ENCODE peak calls at places on chromosomes 7 and 10, in eight cellular contexts. N, S, L, M, I, O, X and W are unnamed samples.

GRCh38 chr10:27143686-27144085 is 10.5 kb downstream of the YME1L1 start:
- DNase-seq in N (no peak), I (no peak), S (no peak), X (no peak), M (no peak), O (no peak), L (no peak), W (no peak)

GRCh38 chr10:71435571-71436267 is 39.0 kb downstream of the CDH23 start:
- DNase-seq in N (no peak), M (no peak), L (no peak), O (peak), X (peak), I (no peak), S (peak), W (no peak)

GRCh38 chr10:121138112-121138860 is 287.1 kb downstream of the WDR11 start:
- DNase-seq in N (no peak), M (no peak), S (no peak), X (no peak), O (no peak), I (no peak), L (no peak), W (no peak)

GRCh38 chr10:34666008-34666700 is 148.9 kb downstream of the PARD3 start:
- DNase-seq in L (peak), M (no peak), I (peak), O (peak), S (peak), X (peak), N (no peak), W (peak)

GRCh38 chr7:101740981-101741725 is 76.3 kb upstream of the CUX1 start:
- DNase-seq in N (peak), O (no peak), X (peak), I (peak), S (no peak), L (no peak), M (no peak), W (no peak)

GRCh38 chr7:41219276-41219675 is 483.6 kb downstream of the INHBA start:
- DNase-seq in L (peak), O (no peak), X (peak), S (peak), I (peak), M (no peak), N (no peak), W (no peak)

GRCh38 chr7:9013940-9014339 is 580.5 kb downstream of the NXPH1 start:
- DNase-seq in O (no peak), L (no peak), M (no peak), S (peak), I (no peak), N (no peak), X (no peak), W (no peak)

GRCh38 chr7:100682991-100683658 is 9.6 kb downstream of the GNB2 start:
- DNase-seq in S (peak), I (no peak), X (no peak), L (no peak), O (no peak), M (no peak), N (no peak), W (peak)

GRCh38 chr7:121107923-121108498 is 119.5 kb downstream of the CPED1 start:
- DNase-seq in S (peak), I (peak), N (no peak), M (peak), O (peak), L (peak), X (peak), W (no peak)

GRCh38 chr10:50809596-50809995 is 69.9 kb downstream of the ASAH2B start:
- DNase-seq in L (peak), O (peak), S (no peak), N (no peak), M (no peak), X (peak), I (peak), W (no peak)

GRCh38 chr10:557792-558328 is 131.6 kb downstream of the DIP2C start:
- DNase-seq in L (peak), M (no peak), O (no peak), S (no peak), X (peak), I (peak), N (no peak), W (no peak)